ENCODE peak calls at places on chromosomes 2 and 18, in four cellular contexts. W is ureter; Z is CD8-positive, alpha-beta T cell; P is activated T-helper 1 cell treated with anti-CD3 and anti-CD28 coated beads, Interleukin-2, amount 50 U/mL, for 16 hours. L is an unnamed sample.

GRCh38 chr2:26576565-26577441 is 64.4 kb downstream of the CIB4 start:
- DNase-seq in W (no peak), P (no peak), Z (no peak), L (no peak)

GRCh38 chr2:24920813-24921441 is 890 bp upstream of the ADCY3 start:
- DNase-seq in Z (no peak), P (no peak), W (no peak), L (no peak)

GRCh38 chr2:8169443-8169842 is 512.4 kb upstream of the ID2 start:
- DNase-seq in P (no peak), W (no peak), Z (no peak), L (no peak)

GRCh38 chr18:62616331-62616805 is 93.5 kb downstream of the ZCCHC2 start:
- DNase-seq in W (no peak), P (no peak), Z (no peak), L (no peak)

GRCh38 chr2:15072836-15073235 is 440.3 kb downstream of the LRATD1 start:
- DNase-seq in Z (no peak), P (no peak), W (no peak), L (no peak)

GRCh38 chr2:39379643-39380524 is 57.2 kb downstream of the MAP4K3 start:
- DNase-seq in P (no peak), W (no peak), Z (no peak), L (no peak)

GRCh38 chr18:8800445-8800844 is 95.1 kb downstream of the MTCL1 start:
- DNase-seq in Z (no peak), P (no peak), W (no peak), L (no peak)

GRCh38 chr2:226911932-226912331 is 76.1 kb downstream of the RHBDD1 start:
- DNase-seq in P (no peak), Z (no peak), W (no peak), L (no peak)

GRCh38 chr2:159380676-159381239 is 94.3 kb upstream of the WDSUB1 start:
- DNase-seq in Z (no peak), W (no peak), P (no peak), L (no peak)

GRCh38 chr2:135063210-135063609 is 11.1 kb downstream of the RAB3GAP1 start:
- DNase-seq in Z (no peak), P (no peak), W (no peak), L (no peak)

GRCh38 chr2:23367760-23368159 is 17.2 kb upstream of the KLHL29 start:
- DNase-seq in W (no peak), P (no peak), Z (no peak), L (no peak)

GRCh38 chr18:10376735-10377134 is 77.7 kb upstream of the APCDD1 start:
- DNase-seq in P (no peak), W (no peak), Z (no peak), L (no peak)

GRCh38 chr2:237213325-237214040 is 127.8 kb downstream of the COPS8 start:
- DNase-seq in W (no peak), P (no peak), Z (no peak), L (no peak)

GRCh38 chr2:219688560-219689445 is 61.4 kb downstream of the SLC4A3 start:
- DNase-seq in Z (no peak), W (no peak), P (no peak), L (no peak)

GRCh38 chr18:59423251-59423650 is 64.2 kb upstream of the LMAN1 start:
- DNase-seq in Z (no peak), W (no peak), P (no peak), L (no peak)

GRCh38 chr2:236015171-236015570 is 153.0 kb downstream of the GBX2 start:
- DNase-seq in Z (no peak), P (no peak), W (no peak), L (no peak)

GRCh38 chr2:650343-651310 is 26.6 kb downstream of the TMEM18 start:
- DNase-seq in W (no peak), Z (no peak), P (no peak), L (no peak)

GRCh38 chr2:231717281-231718180 is 9.2 kb downstream of the PTMA start:
- DNase-seq in W (peak; percentile 41), Z (no peak), P (no peak), L (no peak)

GRCh38 chr18:5584751-5585417 is 41.1 kb upstream of the EPB41L3 start:
- DNase-seq in P (no peak), Z (no peak), W (no peak), L (no peak)

GRCh38 chr18:48567388-48567787 is 28.6 kb downstream of the CTIF start:
- DNase-seq in P (no peak), Z (no peak), W (no peak), L (no peak)

GRCh38 chr18:10401489-10401888 is 52.9 kb upstream of the APCDD1 start:
- DNase-seq in P (no peak), Z (no peak), W (no peak), L (no peak)

GRCh38 chr2:111191877-111192276 is 71.2 kb downstream of the BCL2L11 start:
- DNase-seq in P (no peak), Z (no peak), W (no peak), L (no peak)

GRCh38 chr2:127632592-127633489 is 13.1 kb upstream of the GPR17 start:
- DNase-seq in P (no peak), Z (no peak), W (no peak), L (no peak)

GRCh38 chr2:19488009-19488691 is 129.7 kb upstream of the OSR1 start:
- DNase-seq in P (no peak), Z (no peak), W (no peak), L (no peak)

GRCh38 chr2:61434314-61434713 is 36.6 kb downstream of the USP34 start:
- DNase-seq in Z (no peak), W (no peak), P (no peak), L (no peak)

GRCh38 chr2:147110317-147110716 is 734.5 kb upstream of the ACVR2A start:
- DNase-seq in Z (no peak), P (no peak), W (no peak), L (no peak)

GRCh38 chr2:40123746-40124145 is 328.1 kb downstream of the SLC8A1 start:
- DNase-seq in W (no peak), P (no peak), Z (no peak), L (no peak)

GRCh38 chr2:205403244-205403845 is 279.0 kb upstream of the NRP2 start:
- DNase-seq in W (no peak), P (no peak), Z (no peak), L (no peak)

GRCh38 chr2:112795720-112796119 is 11.4 kb upstream of the IL1A start:
- DNase-seq in P (no peak), Z (no peak), W (peak; percentile 76), L (no peak)

GRCh38 chr2:232876071-232876977 is 6.3 kb downstream of the SNORC start:
- DNase-seq in Z (no peak), W (no peak), P (peak; percentile 8), L (no peak)

L was measured in mesothelial cell of epicardium.